ENCODE peak calls at places on chromosomes 7 and 10, in nine cellular contexts. R is OCI-LY7, J is astrocyte, O is SK-N-SH, M is K562, F is neural progenitor cell, G is mammary epithelial cell, X is A549, K is hepatocyte. B is an unnamed sample.

GRCh38 chr10:46084321-46085165 is 38.5 kb upstream of the MSMB start:
- DNase-seq in K (no peak), J (no peak), X (no peak), O (no peak), M (no peak), G (no peak), R (no peak), F (no peak), B (no peak)

GRCh38 chr7:151038951-151039849 is 9.1 kb upstream of the ASIC3 start:
- DNase-seq in K (peak), F (no peak), X (peak), O (peak), R (no peak), J (peak), M (peak), G (peak), B (peak)

GRCh38 chr10:132539894-132540293 is 2.3 kb downstream of the INPP5A start:
- DNase-seq in F (no peak), M (no peak), R (no peak), X (no peak), O (no peak), G (no peak), K (no peak), J (peak), B (no peak)

GRCh38 chr7:126574838-126575250 is 677.9 kb downstream of the GRM8 start:
- DNase-seq in X (peak), K (peak), F (no peak), J (peak), R (no peak), G (peak), M (no peak), O (no peak), B (no peak)

GRCh38 chr10:77452952-77453564 is 184.6 kb downstream of the KCNMA1 start:
- DNase-seq in J (no peak), M (no peak), F (no peak), O (no peak), K (no peak), X (no peak), R (no peak), G (no peak), B (no peak)

GRCh38 chr7:108158766-108159165 is 28.6 kb upstream of the LAMB4 start:
- DNase-seq in O (no peak), G (peak), J (no peak), R (no peak), F (no peak), M (no peak), X (no peak), K (no peak), B (no peak)

GRCh38 chr7:84144935-84145334 is 49.7 kb downstream of the SEMA3A start:
- DNase-seq in M (no peak), F (no peak), G (no peak), K (no peak), O (no peak), R (no peak), J (no peak), X (no peak), B (no peak)

GRCh38 chr10:81068446-81068845 is 530.7 kb downstream of the SH2D4B start:
- DNase-seq in R (no peak), F (no peak), M (no peak), X (no peak), O (no peak), J (no peak), K (no peak), G (no peak), B (no peak)

GRCh38 chr7:36563706-36564325 is 160.5 kb downstream of the AOAH start:
- DNase-seq in F (no peak), X (no peak), K (no peak), M (no peak), R (no peak), J (peak), G (no peak), O (no peak), B (no peak)

GRCh38 chr7:17444673-17445072 is 146.2 kb downstream of the AHR start:
- DNase-seq in O (no peak), G (peak), R (no peak), K (peak), F (no peak), X (peak), M (no peak), J (peak), B (peak)

GRCh38 chr7:158374586-158374985 is 213.0 kb downstream of the PTPRN2 start:
- DNase-seq in M (no peak), O (no peak), F (no peak), K (no peak), G (peak), R (no peak), J (no peak), X (no peak), B (no peak)

GRCh38 chr10:78963074-78964034 is 105.4 kb upstream of the ZMIZ1 start:
- DNase-seq in X (no peak), G (peak), J (no peak), R (no peak), F (no peak), O (peak), K (no peak), M (no peak), B (no peak)

GRCh38 chr7:105213619-105214018 is 175.1 kb downstream of the SRPK2 start:
- DNase-seq in J (no peak), F (no peak), X (no peak), G (no peak), K (no peak), R (no peak), M (no peak), O (no peak), B (no peak)

GRCh38 chr10:45180507-45180906 is 134.9 kb downstream of the OR13A1 start:
- DNase-seq in X (no peak), F (no peak), G (no peak), J (no peak), R (no peak), O (peak), M (no peak), K (no peak), B (no peak)

DNA sequence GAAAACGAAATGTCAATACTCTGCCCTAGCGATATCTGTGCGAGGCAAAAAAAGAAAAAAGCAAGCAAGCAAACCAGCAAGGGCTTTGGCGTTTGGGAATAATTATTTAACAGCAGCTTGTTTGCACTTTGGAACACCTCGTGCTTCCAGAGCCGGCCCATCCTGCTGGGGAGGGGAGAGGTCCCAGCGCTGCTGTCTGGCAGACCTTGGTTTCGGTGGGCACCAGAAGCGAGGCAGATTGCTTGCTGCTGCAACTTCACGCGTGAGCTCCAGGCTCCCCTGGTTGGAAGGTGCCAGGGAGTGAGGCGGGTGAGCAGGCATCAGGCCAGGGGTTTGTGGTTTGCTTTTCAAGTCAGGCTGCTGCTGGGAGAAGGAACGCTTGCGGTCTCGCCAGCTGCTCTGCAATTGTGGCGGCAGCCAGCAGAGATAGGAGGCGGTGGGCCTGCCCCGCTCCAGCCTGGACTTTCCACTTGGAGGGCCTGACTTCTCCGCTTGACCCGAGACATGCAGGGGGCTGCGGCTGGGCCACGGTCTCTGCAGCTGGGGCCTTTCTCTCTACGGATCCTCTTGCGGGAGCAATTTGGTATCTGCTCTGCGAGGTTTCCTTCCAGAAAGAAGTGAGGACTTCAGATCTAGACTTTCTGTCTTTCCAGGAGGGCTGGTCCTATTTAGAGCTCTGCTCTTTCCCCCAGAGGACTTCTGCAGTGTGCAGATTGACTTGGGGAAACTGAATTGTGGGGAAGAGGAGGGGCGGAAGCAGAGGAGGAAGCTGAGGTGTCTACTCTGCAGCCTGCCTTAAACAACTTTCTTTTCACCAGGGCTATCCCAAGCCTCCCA is 131.4 kb downstream of the PRPF18 start:
- DNase-seq in J (peak), K (peak), R (no peak), G (peak), F (no peak), O (no peak), M (no peak), X (no peak), B (peak)
- H3K4me2 ChIP-seq in J (peak), K (peak), R (no peak), G (peak), F (no peak), O (peak), M (peak), X (no peak), B (peak)

GRCh38 chr10:120121768-120122167 is 229.2 kb downstream of the SEC23IP start:
- DNase-seq in M (no peak), O (no peak), F (no peak), X (no peak), J (no peak), G (no peak), K (no peak), R (no peak), B (no peak)

GRCh38 chr10:120110196-120110595 is 217.7 kb downstream of the SEC23IP start:
- DNase-seq in F (no peak), M (no peak), O (no peak), G (peak), X (no peak), K (no peak), R (no peak), J (no peak), B (no peak)

GRCh38 chr10:120112809-120113208 is 220.3 kb downstream of the SEC23IP start:
- DNase-seq in R (no peak), X (no peak), J (no peak), K (no peak), M (no peak), F (no peak), G (no peak), O (no peak), B (no peak)

DNA sequence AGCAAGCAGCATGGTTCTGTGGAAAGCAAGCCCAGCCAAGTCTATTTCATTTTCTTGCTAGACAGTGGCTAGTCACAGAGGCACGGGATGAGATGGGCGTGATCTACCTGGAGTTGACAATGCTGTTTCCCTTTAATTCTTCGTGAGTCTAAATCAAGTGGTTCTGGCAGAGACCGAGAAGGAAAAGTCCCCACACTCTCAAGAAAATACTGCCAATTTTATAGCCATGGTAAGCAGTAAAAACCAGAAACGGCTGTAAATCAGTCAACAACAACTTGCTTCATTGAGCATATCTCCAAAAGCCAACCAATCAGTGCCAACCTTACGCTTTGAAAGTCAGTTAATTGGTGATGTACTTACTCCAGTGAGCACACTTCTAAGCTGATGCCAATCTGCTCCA is 223.4 kb downstream of the SEC23IP start:
- DNase-seq in M (no peak), R (no peak), J (no peak), O (no peak), K (no peak), X (no peak), F (no peak), G (peak), B (no peak)
- H3K4me2 ChIP-seq in M (no peak), R (no peak), J (no peak), O (no peak), K (no peak), X (no peak), F (no peak), G (no peak), B (no peak)

DNA sequence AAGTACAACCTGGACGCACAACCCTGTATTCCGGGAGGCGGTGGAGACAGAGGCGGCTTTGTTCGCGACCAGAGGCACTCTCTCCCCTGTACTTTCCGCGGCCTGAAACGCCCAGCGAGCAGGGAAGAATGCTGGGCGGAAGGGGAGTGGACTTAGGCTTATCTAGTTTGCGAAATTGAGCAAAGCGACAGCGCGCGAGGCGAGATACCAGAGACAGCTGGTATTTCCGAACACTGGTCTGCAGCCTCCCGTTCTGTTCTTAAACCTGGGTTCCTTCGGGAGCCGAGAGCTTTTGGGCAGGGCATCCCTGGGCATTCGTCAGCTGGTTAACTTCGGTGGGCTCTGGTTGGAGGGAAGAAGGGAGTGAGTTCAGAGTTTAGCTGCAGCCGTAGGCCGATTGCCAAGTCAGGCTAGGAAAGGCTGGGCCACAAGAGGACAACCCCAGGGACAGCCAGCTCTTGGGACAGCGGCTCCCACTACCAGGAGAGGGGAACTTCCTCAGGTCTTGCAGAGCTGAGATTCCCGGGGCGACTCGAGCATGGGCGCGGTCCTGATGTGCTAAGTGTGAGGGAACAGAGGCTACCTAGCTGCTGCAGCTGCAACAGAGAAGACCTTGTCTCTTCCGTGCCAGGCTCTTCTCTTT is 3.9 kb downstream of the HMX3 start:
- DNase-seq in R (no peak), J (no peak), F (peak), M (peak), G (peak), O (no peak), X (peak), K (peak), B (peak)
- H3K4me2 ChIP-seq in R (no peak), J (no peak), F (peak), M (peak), G (peak), O (no peak), X (peak), K (peak), B (peak)

GRCh38 chr10:124565565-124566221 is 104.1 kb downstream of the LHPP start:
- DNase-seq in G (no peak), R (peak), X (peak), F (peak), M (peak), K (no peak), O (no peak), J (no peak), B (no peak)
- H3K4me2 ChIP-seq in G (no peak), R (no peak), X (no peak), F (peak), M (no peak), K (no peak), O (no peak), J (no peak), B (no peak)

GRCh38 chr7:128123291-128124037 is 92.2 kb upstream of the LRRC4 start:
- DNase-seq in O (peak), G (no peak), R (no peak), F (peak), M (no peak), X (no peak), K (no peak), J (no peak), B (no peak)

GRCh38 chr7:128122577-128123290 is 91.5 kb upstream of the LRRC4 start:
- DNase-seq in J (no peak), O (no peak), K (no peak), X (no peak), R (no peak), M (no peak), G (no peak), F (no peak), B (no peak)

GRCh38 chr7:128120976-128121490 is 89.8 kb upstream of the LRRC4 start:
- DNase-seq in O (no peak), G (no peak), M (no peak), R (no peak), X (no peak), F (no peak), J (no peak), K (no peak), B (no peak)

GRCh38 chr7:128120116-128120515 is 88.9 kb upstream of the LRRC4 start:
- DNase-seq in F (no peak), J (no peak), X (no peak), K (no peak), O (no peak), M (no peak), G (no peak), R (no peak), B (no peak)

GRCh38 chr7:128121731-128122576 is 90.7 kb upstream of the LRRC4 start:
- DNase-seq in O (no peak), K (no peak), J (no peak), X (no peak), G (no peak), F (no peak), R (no peak), M (no peak), B (no peak)
- H3K4me2 ChIP-seq in O (no peak), K (no peak), J (no peak), X (no peak), G (no peak), F (no peak), R (no peak), M (peak), B (peak)

GRCh38 chr10:18005781-18006456 is 54.2 kb downstream of the SLC39A12 start:
- DNase-seq in M (no peak), R (no peak), J (peak), K (no peak), X (no peak), O (no peak), F (no peak), G (peak), B (no peak)
- H3K4me2 ChIP-seq in M (no peak), R (no peak), J (peak), K (peak), X (peak), O (no peak), F (no peak), G (no peak), B (peak)

GRCh38 chr10:69862882-69863530 is 61.3 kb downstream of the COL13A1 start:
- DNase-seq in G (no peak), F (no peak), K (no peak), J (no peak), R (no peak), O (no peak), X (no peak), M (no peak), B (no peak)
- H3K4me2 ChIP-seq in G (no peak), F (no peak), K (no peak), J (peak), R (no peak), O (peak), X (peak), M (no peak), B (peak)

DNA sequence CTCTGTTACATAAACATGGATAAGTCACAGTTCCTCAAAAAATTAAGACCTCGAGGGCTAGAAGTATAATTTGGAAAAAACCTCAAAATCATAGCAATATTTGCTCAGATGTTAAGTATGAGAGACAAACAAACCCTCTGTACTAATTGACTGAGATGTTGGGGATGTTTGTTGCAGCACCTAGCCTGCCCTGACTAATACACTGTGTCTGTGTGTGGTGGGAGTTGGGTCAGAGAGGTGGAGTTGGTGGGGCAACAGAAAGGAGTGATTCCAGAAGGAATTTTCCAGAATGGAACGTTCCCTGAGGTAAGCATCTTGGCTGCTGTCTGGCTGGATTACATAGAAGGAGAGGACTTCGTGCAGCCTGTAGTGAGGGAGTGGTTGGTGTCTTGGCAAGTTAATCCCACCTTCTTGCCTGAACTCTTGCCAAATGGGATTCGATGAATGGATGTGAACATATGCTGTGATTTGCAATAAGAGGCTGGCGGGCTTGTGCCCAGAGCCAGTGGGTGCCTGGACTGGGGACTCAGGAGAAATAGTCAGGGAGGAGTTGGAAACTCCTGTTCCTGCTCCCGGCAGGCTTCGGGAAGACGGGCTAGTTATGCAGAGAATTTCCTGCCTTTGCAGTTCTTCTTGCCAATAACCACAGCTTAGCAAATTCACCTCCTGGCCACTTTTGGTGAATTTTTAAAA is 9.3 kb upstream of the FAM180A start:
- DNase-seq in J (peak), M (no peak), O (no peak), G (peak), R (no peak), X (no peak), F (no peak), K (no peak), B (no peak)
- H3K4me2 ChIP-seq in J (peak), M (no peak), O (peak), G (peak), R (no peak), X (no peak), F (no peak), K (peak), B (no peak)

DNA sequence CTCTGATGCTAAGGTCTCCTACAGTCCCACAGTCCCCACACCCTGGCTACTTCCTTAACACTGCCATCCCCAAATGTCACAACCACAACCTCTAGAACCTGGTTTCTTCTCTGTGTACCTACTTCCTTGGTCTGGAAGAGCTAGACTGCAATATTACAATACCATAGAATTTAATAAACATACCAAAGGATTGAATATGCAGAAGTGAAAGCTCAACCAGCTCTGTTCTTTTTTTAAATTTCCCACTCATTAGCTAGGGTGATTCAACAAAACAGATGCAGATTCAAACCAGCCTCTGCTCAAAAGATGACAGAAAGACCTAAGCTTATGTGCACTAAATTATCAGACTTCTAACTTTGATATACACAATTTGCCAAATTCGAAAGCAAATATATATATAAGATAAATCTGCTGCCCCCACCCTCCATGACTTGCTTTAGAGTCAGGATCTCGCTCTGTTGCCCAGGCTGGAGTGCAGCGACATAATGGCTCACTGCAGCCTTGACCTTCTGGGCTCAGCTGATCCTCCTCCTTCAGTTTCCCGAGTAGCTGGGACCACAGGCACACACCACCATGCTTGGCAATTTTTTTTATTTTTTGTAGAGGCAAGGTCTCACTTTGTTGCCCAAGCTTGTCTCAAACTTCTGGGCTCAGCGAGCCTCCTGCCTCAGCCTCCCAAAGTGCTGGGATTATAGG is 212.6 kb downstream of the CHCHD3 start:
- DNase-seq in K (no peak), R (peak), G (no peak), J (no peak), M (no peak), O (no peak), X (no peak), F (no peak), B (no peak)
- H3K4me2 ChIP-seq in K (no peak), R (peak), G (no peak), J (no peak), M (no peak), O (no peak), X (no peak), F (no peak), B (no peak)

B was measured in PC-9.